ENCODE peak calls at places on chromosomes 3 and 15, in six cellular contexts. C is PC-3, H is fibroblast of mammary gland, P is astrocyte of the spinal cord, Z is adrenal gland, D is BJ. K is an unnamed sample.

GRCh38 chr3:192467230-192468186 is 259.8 kb downstream of the FGF12 start:
- DNase-seq in H (peak), C (peak), P (peak), Z (peak), D (no peak), K (peak)

GRCh38 chr3:7820969-7821368 is 680.7 kb upstream of the LMCD1 start:
- DNase-seq in P (no peak), C (no peak), H (no peak), Z (no peak), D (no peak), K (no peak)

GRCh38 chr15:36845270-36845669 is 255.1 kb downstream of the MEIS2 start:
- DNase-seq in Z (no peak), P (no peak), H (no peak), D (no peak), C (no peak), K (no peak)

GRCh38 chr15:85559530-85559929 is 179.1 kb downstream of the AKAP13 start:
- DNase-seq in H (no peak), Z (no peak), P (no peak), D (no peak), C (no peak), K (no peak)

GRCh38 chr3:179541094-179541493 is 21.6 kb upstream of the ACTL6A start:
- DNase-seq in C (no peak), Z (no peak), H (no peak), D (no peak), P (no peak), K (no peak)

GRCh38 chr3:117248149-117248548 is 538.6 kb downstream of the TUSC7 start:
- DNase-seq in H (no peak), P (no peak), Z (no peak), D (no peak), C (no peak), K (no peak)

GRCh38 chr3:17157713-17158112 is 273.0 kb downstream of the PLCL2 start:
- DNase-seq in P (peak), Z (no peak), D (no peak), H (peak), C (peak), K (no peak)

GRCh38 chr15:68149059-68149458 is 56.1 kb downstream of the CALML4 start:
- DNase-seq in Z (no peak), H (peak), D (no peak), P (peak), C (peak), K (no peak)

GRCh38 chr3:107986505-107986904 is 104.3 kb downstream of the CD47 start:
- DNase-seq in P (no peak), C (no peak), H (peak), D (no peak), Z (no peak), K (no peak)

GRCh38 chr15:36936652-36937051 is 163.7 kb downstream of the MEIS2 start:
- DNase-seq in H (peak), Z (no peak), P (peak), D (peak), C (peak), K (no peak)

GRCh38 chr3:35745802-35746484 is 106.6 kb downstream of the ARPP21 start:
- DNase-seq in C (no peak), P (no peak), H (no peak), D (no peak), Z (no peak), K (no peak)

GRCh38 chr15:81473177-81473576 is 99.2 kb upstream of the TMC3 start:
- DNase-seq in C (no peak), Z (no peak), D (no peak), P (no peak), H (no peak), K (no peak)

GRCh38 chr3:88150371-88150770 is 612 bp downstream of the C3orf38 start:
- DNase-seq in P (no peak), C (no peak), Z (no peak), D (no peak), H (peak), K (no peak)

GRCh38 chr3:195580733-195581443 is 2.9 kb downstream of the APOD start:
- DNase-seq in H (peak), D (no peak), C (no peak), P (peak), Z (no peak), K (no peak)

GRCh38 chr3:45929042-45929679 is 14.1 kb upstream of the CXCR6 start:
- DNase-seq in H (peak), D (no peak), C (peak), Z (no peak), P (no peak), K (peak)

GRCh38 chr15:50168778-50169411 is 13.1 kb upstream of the SLC27A2 start:
- DNase-seq in H (no peak), C (no peak), D (no peak), P (no peak), Z (no peak), K (no peak)

GRCh38 chr3:50275996-50276761 is 2.7 kb upstream of the LSMEM2 start:
- DNase-seq in H (no peak), P (no peak), D (no peak), C (no peak), Z (no peak), K (no peak)

GRCh38 chr3:20645340-20645739 is 459.3 kb upstream of the SGO1 start:
- DNase-seq in P (peak), H (no peak), Z (no peak), C (no peak), D (no peak), K (no peak)

GRCh38 chr15:75842722-75843617 is at the start of gene UBE2Q2:
- DNase-seq in P (peak), Z (peak), D (peak), C (peak), H (peak), K (peak)

GRCh38 chr3:112752092-112752512 is 94.6 kb downstream of the CD200R1L start:
- DNase-seq in H (peak), C (no peak), D (no peak), P (no peak), Z (no peak), K (no peak)

GRCh38 chr3:64684715-64685261 is 3.0 kb downstream of the ADAMTS9 start:
- DNase-seq in Z (peak), P (peak), C (no peak), H (peak), D (no peak), K (no peak)

GRCh38 chr15:73686781-73687256 is 2.6 kb downstream of the CD276 start:
- DNase-seq in D (no peak), H (peak), P (peak), Z (no peak), C (peak), K (peak)

GRCh38 chr15:73683624-73684536 is at the start of gene CD276:
- DNase-seq in D (no peak), C (peak), H (peak), Z (peak), P (peak), K (peak)

GRCh38 chr15:73688455-73688854 is 4.3 kb downstream of the CD276 start:
- DNase-seq in Z (peak), C (no peak), P (no peak), H (peak), D (no peak), K (peak)

GRCh38 chr15:73685561-73685960 is 1.4 kb downstream of the CD276 start:
- DNase-seq in P (no peak), Z (no peak), D (no peak), C (no peak), H (peak), K (no peak)

DNA sequence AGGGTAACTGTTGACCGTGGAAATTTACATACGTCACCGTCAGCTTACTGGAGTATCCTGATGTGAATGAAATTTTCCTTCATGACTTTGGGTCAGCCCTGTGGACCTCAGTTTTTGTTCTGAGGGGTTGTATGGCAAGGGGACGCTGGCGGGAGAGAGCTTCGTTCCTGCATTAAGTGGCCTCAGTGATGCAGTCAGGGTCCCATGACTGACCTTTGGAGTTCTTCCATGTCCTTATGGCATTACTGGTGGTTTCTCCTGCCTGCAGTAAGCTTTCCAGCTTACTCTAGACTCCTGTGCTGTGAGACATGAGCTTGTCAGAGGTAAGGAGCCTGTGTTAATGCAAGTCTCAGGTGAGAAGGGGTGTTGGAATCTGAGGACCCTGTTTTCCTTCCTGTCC is 1.8 kb downstream of the CD276 start:
- DNase-seq in D (no peak), H (peak), C (no peak), Z (no peak), P (no peak), K (no peak)
- H3K4me3 ChIP-seq in D (peak), H (peak), C (peak), Z (no peak), P (peak), K (peak)

DNA sequence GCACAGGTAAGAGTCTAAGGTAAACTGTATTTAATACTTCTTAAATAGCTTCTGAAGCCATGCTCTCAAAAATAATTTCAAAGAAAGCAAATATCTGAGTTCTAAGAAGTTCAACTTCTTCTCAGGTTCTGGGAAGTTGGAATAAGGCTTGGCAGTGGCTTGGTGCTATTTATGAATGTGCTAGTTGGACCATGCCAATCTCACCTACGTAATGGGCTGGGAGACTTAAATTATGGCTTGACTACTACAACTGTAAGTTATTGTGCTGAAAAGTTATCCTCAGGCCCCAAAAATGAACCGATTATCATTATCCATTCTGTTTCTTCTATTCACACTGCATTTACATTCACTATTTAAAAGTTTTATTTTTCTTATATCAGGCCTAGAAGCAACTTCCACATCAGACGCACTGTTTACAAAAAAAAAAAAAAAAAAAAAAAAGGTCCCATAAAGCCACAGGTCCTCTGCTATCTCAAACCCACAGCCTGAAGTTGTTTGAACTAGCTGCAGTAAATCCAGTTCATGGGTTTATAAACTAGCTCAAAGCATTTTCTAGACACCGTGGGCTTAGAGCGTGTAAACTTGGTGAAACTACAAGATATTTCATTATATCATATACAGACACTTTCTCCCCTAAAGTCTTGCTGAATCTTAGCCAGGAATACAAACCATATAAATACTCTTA is 3.4 kb downstream of the LRIG1 start:
- DNase-seq in P (no peak), C (no peak), D (no peak), H (no peak), Z (no peak), K (no peak)
- H3K4me3 ChIP-seq in P (no peak), C (no peak), D (no peak), H (no peak), Z (no peak), K (no peak)

DNA sequence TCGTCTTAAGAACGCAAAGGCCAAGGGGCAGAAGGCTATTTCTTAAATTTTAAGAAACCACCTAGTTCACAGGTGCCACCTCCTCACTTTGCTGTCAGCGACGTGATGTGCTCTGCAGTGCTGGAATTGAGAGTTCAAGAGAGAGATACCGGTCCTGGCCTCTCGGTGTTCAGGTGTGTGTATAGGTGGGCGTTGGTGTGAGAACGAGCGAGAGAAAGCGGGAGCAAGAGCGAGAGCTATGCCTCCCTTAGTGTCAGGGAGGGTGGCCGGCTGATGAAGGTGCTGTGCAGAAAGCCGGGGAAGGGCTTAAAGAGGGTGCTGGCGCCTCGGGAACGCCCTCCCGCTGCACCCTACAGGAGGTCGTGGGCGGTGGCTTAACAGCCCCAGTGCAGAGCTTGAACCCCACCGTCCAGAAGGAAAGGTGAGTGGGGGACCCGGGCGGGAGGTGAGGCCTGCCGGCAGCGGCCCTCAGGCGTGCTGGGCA is 247.1 kb upstream of the TOPAZ1 start:
- DNase-seq in P (no peak), H (no peak), D (no peak), Z (no peak), C (no peak), K (no peak)
- H3K4me3 ChIP-seq in P (peak), H (peak), D (peak), Z (no peak), C (peak), K (peak)

GRCh38 chr3:150216866-150217600 is 191.1 kb upstream of the TSC22D2 start:
- DNase-seq in H (no peak), P (no peak), Z (no peak), C (no peak), D (no peak), K (no peak)

GRCh38 chr3:150215616-150216015 is 192.5 kb upstream of the TSC22D2 start:
- DNase-seq in H (no peak), P (peak), C (no peak), Z (no peak), D (no peak), K (no peak)

GRCh38 chr3:150218236-150218635 is 189.9 kb upstream of the TSC22D2 start:
- DNase-seq in H (no peak), P (peak), D (no peak), Z (no peak), C (no peak), K (no peak)

GRCh38 chr3:150217691-150218090 is 190.4 kb upstream of the TSC22D2 start:
- DNase-seq in H (no peak), C (no peak), D (no peak), P (no peak), Z (no peak), K (no peak)

DNA sequence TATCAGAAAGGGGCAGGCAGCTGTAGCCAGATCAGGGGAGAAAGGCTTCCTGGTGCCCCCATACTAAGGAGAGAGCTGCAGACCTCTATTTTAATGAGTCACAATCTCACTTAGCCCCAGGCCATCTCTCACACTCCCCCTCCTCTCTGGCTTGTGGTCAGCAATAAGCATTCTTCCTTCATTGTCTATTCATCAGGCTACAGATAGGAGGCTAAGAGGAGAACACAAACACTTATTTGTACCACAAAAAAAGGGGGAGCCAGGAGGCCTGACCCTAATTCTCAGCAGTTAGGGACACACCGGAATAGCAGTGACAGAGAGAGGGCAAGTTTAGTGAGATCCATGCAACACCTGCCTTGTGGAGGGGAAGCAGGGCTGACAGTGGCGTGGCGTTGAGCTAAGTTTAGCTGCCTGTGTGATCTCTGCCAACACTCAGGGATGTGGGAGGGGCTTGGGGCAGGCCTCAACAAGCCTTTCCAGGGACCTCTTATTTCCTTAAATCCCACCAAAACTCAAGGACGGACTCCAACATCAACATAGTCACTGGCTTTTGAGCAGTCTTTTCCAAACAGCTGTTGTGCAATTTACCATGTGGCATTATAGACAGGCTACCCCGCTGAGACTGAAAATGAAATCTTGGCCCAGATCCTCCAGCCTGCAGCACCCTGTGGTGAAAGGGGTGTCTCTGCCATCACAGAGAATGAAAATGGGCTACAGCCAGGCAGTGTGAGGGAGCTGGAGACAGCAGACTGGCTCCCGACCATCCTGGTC is 191.9 kb upstream of the TSC22D2 start:
- DNase-seq in C (peak), H (peak), P (peak), D (no peak), Z (no peak), K (no peak)
- H3K4me3 ChIP-seq in C (no peak), H (no peak), P (no peak), D (no peak), Z (no peak), K (no peak)

K was measured in spleen.